ENCODE peak calls at places on chromosomes 12 and 14, in eight cellular contexts. One of them, this sample, is unnamed.

GRCh38 chr12:46147144-46147543 is 121.7 kb downstream of the SLC38A1 start:
- DNase-seq in SK-N-SH: no peak
- DNase-seq in fibroblast of lung: no peak
- DNase-seq in H9: no peak
- DNase-seq in IMR-90: no peak
- DNase-seq in aorta: no peak
- DNase-seq in ascending aorta: no peak
- DNase-seq in lung: no peak
- DNase-seq in this sample: no peak

GRCh38 chr14:60506462-60506984 is 2.4 kb upstream of the SIX6 start:
- DNase-seq in IMR-90: no peak
- DNase-seq in SK-N-SH: peak; percentile 43
- DNase-seq in aorta: no peak
- DNase-seq in ascending aorta: no peak
- DNase-seq in H9: peak; percentile 49
- DNase-seq in fibroblast of lung: no peak
- DNase-seq in lung: no peak
- DNase-seq in this sample: no peak

GRCh38 chr14:85948163-85948562 is 418.2 kb downstream of the FLRT2 start:
- DNase-seq in aorta: no peak
- DNase-seq in ascending aorta: no peak
- DNase-seq in SK-N-SH: no peak
- DNase-seq in lung: no peak
- DNase-seq in IMR-90: no peak
- DNase-seq in H9: no peak
- DNase-seq in fibroblast of lung: no peak
- DNase-seq in this sample: no peak

GRCh38 chr14:54650331-54651017 is 83.5 kb downstream of the SAMD4A start:
- DNase-seq in fibroblast of lung: peak; percentile 92
- DNase-seq in aorta: peak; percentile 78
- DNase-seq in ascending aorta: peak; percentile 63
- DNase-seq in IMR-90: peak; percentile 80
- DNase-seq in SK-N-SH: no peak
- DNase-seq in lung: peak; percentile 40
- DNase-seq in H9: no peak
- DNase-seq in this sample: no peak

GRCh38 chr12:53200458-53201169 is 6.4 kb downstream of the ITGB7 start:
- DNase-seq in IMR-90: no peak
- DNase-seq in H9: no peak
- DNase-seq in ascending aorta: no peak
- DNase-seq in aorta: no peak
- DNase-seq in lung: no peak
- DNase-seq in SK-N-SH: no peak
- DNase-seq in fibroblast of lung: no peak
- DNase-seq in this sample: no peak

GRCh38 chr14:104680806-104681688 is 8.4 kb upstream of the INF2 start:
- DNase-seq in aorta: no peak
- DNase-seq in IMR-90: peak; percentile 85
- DNase-seq in SK-N-SH: no peak
- DNase-seq in H9: no peak
- DNase-seq in ascending aorta: peak; percentile 76
- DNase-seq in lung: no peak
- DNase-seq in fibroblast of lung: peak; percentile 84
- DNase-seq in this sample: no peak

GRCh38 chr14:100748944-100749343 is 22.3 kb downstream of the DLK1 start:
- DNase-seq in SK-N-SH: no peak
- DNase-seq in lung: no peak
- DNase-seq in aorta: no peak
- DNase-seq in IMR-90: no peak
- DNase-seq in H9: peak; percentile 33
- DNase-seq in fibroblast of lung: no peak
- DNase-seq in ascending aorta: no peak
- DNase-seq in this sample: no peak

GRCh38 chr12:88865537-88865936 is 285.3 kb upstream of the KITLG start:
- DNase-seq in fibroblast of lung: no peak
- DNase-seq in ascending aorta: no peak
- DNase-seq in SK-N-SH: no peak
- DNase-seq in H9: no peak
- DNase-seq in IMR-90: no peak
- DNase-seq in lung: no peak
- DNase-seq in aorta: no peak
- DNase-seq in this sample: no peak

GRCh38 chr14:61454545-61454944 is 133.2 kb downstream of the PRKCH start:
- DNase-seq in H9: no peak
- DNase-seq in SK-N-SH: no peak
- DNase-seq in IMR-90: no peak
- DNase-seq in aorta: no peak
- DNase-seq in ascending aorta: no peak
- DNase-seq in lung: peak; percentile 25
- DNase-seq in fibroblast of lung: no peak
- DNase-seq in this sample: no peak

GRCh38 chr12:66861157-66861750 is 182.4 kb upstream of the GRIP1 start:
- DNase-seq in SK-N-SH: peak; percentile 6
- DNase-seq in IMR-90: peak; percentile 53
- DNase-seq in aorta: peak; percentile 76
- DNase-seq in H9: peak; percentile 47
- DNase-seq in ascending aorta: no peak
- DNase-seq in fibroblast of lung: peak; percentile 36
- DNase-seq in lung: peak; percentile 48
- DNase-seq in this sample: no peak

GRCh38 chr14:75968461-75968860 is 13.3 kb downstream of the TGFB3 start:
- DNase-seq in IMR-90: no peak
- DNase-seq in H9: no peak
- DNase-seq in ascending aorta: no peak
- DNase-seq in fibroblast of lung: peak; percentile 55
- DNase-seq in lung: no peak
- DNase-seq in SK-N-SH: no peak
- DNase-seq in aorta: no peak
- DNase-seq in this sample: no peak

GRCh38 chr14:67806228-67806627 is 10.2 kb downstream of the ZFYVE26 start:
- DNase-seq in IMR-90: peak; percentile 7
- DNase-seq in ascending aorta: no peak
- DNase-seq in aorta: no peak
- DNase-seq in SK-N-SH: no peak
- DNase-seq in fibroblast of lung: peak; percentile 37
- DNase-seq in lung: no peak
- DNase-seq in H9: no peak
- DNase-seq in this sample: no peak

GRCh38 chr14:102492523-102492910 is 17.1 kb downstream of the ANKRD9 start:
- DNase-seq in H9: no peak
- DNase-seq in SK-N-SH: no peak
- DNase-seq in IMR-90: no peak
- DNase-seq in fibroblast of lung: no peak
- DNase-seq in ascending aorta: no peak
- DNase-seq in lung: no peak
- DNase-seq in aorta: peak; percentile 45
- DNase-seq in this sample: no peak

GRCh38 chr14:71725802-71726638 is 206.2 kb upstream of the RGS6 start:
- DNase-seq in lung: no peak
- DNase-seq in SK-N-SH: no peak
- DNase-seq in H9: no peak
- DNase-seq in ascending aorta: no peak
- DNase-seq in aorta: no peak
- DNase-seq in IMR-90: peak; percentile 86
- DNase-seq in fibroblast of lung: peak; percentile 83
- DNase-seq in this sample: peak; percentile 19

GRCh38 chr14:60721331-60722162 is 2.6 kb downstream of the SIX4 start:
- DNase-seq in aorta: peak; percentile 88
- DNase-seq in fibroblast of lung: peak; percentile 81
- DNase-seq in lung: peak; percentile 38
- DNase-seq in H9: peak; percentile 71
- DNase-seq in SK-N-SH: peak; percentile 77
- DNase-seq in IMR-90: peak; percentile 84
- DNase-seq in ascending aorta: no peak
- DNase-seq in this sample: no peak

GRCh38 chr14:93950948-93951668 is 24.0 kb downstream of the FAM181A start:
- DNase-seq in IMR-90: peak; percentile 30
- DNase-seq in H9: no peak
- DNase-seq in ascending aorta: no peak
- DNase-seq in lung: no peak
- DNase-seq in aorta: no peak
- DNase-seq in SK-N-SH: no peak
- DNase-seq in fibroblast of lung: no peak
- DNase-seq in this sample: no peak

GRCh38 chr14:69699743-69700309 is 67.1 kb upstream of the SRSF5 start:
- DNase-seq in IMR-90: no peak
- DNase-seq in fibroblast of lung: no peak
- DNase-seq in ascending aorta: no peak
- DNase-seq in SK-N-SH: no peak
- DNase-seq in aorta: no peak
- DNase-seq in lung: no peak
- DNase-seq in H9: no peak
- DNase-seq in this sample: no peak

GRCh38 chr14:59483360-59483759 is 848 bp downstream of the L3HYPDH start:
- DNase-seq in ascending aorta: no peak
- DNase-seq in fibroblast of lung: peak; percentile 90
- DNase-seq in lung: no peak
- DNase-seq in SK-N-SH: no peak
- DNase-seq in IMR-90: peak; percentile 84
- DNase-seq in aorta: peak; percentile 73
- DNase-seq in H9: no peak
- DNase-seq in this sample: no peak

GRCh38 chr14:59482120-59482434 is 2.1 kb downstream of the L3HYPDH start:
- DNase-seq in H9: no peak
- DNase-seq in ascending aorta: no peak
- DNase-seq in aorta: no peak
- DNase-seq in lung: no peak
- DNase-seq in IMR-90: no peak
- DNase-seq in fibroblast of lung: no peak
- DNase-seq in SK-N-SH: no peak
- DNase-seq in this sample: no peak

GRCh38 chr14:59481407-59482119 is 2.6 kb downstream of the L3HYPDH start:
- DNase-seq in IMR-90: peak; percentile 60
- DNase-seq in ascending aorta: no peak
- DNase-seq in fibroblast of lung: peak; percentile 71
- DNase-seq in H9: no peak
- DNase-seq in SK-N-SH: no peak
- DNase-seq in aorta: no peak
- DNase-seq in lung: no peak
- DNase-seq in this sample: no peak

GRCh38 chr14:59483819-59484610 is at the start of the genes JKAMP and L3HYPDH:
- DNase-seq in H9: peak; percentile 97
- DNase-seq in aorta: peak; percentile 99
- DNase-seq in SK-N-SH: peak; percentile 98
- DNase-seq in IMR-90: peak; percentile 94
- DNase-seq in ascending aorta: peak; percentile 90
- DNase-seq in fibroblast of lung: peak; percentile 94
- DNase-seq in lung: peak; percentile 98
- DNase-seq in this sample: peak; percentile 94

GRCh38 chr14:59482471-59483331 is 1.5 kb downstream of the L3HYPDH start:
- DNase-seq in SK-N-SH: no peak
- DNase-seq in ascending aorta: no peak
- DNase-seq in fibroblast of lung: peak; percentile 95
- DNase-seq in lung: no peak
- DNase-seq in IMR-90: peak; percentile 95
- DNase-seq in H9: no peak
- DNase-seq in aorta: no peak
- DNase-seq in this sample: no peak
- H3K4me1 ChIP-seq in SK-N-SH: peaks cover 12% of the 10 kb centered on the region
- H3K4me1 ChIP-seq in ascending aorta: peaks cover 20% of the 10 kb centered on the region
- H3K4me1 ChIP-seq in fibroblast of lung: peaks cover 3% of the 10 kb centered on the region
- H3K4me1 ChIP-seq in lung: peaks cover 20% of the 10 kb centered on the region
- H3K4me1 ChIP-seq in IMR-90: peaks cover 9% of the 10 kb centered on the region
- H3K4me1 ChIP-seq in H9: no peaks in the 10 kb centered on the region
- H3K4me1 ChIP-seq in aorta: no peaks in the 10 kb centered on the region
- H3K4me1 ChIP-seq in this sample: peaks cover 60% of the 10 kb centered on the region

GRCh38 chr14:106652494-106652893 is 1126.1 kb downstream of the TMEM121 start:
- DNase-seq in H9: no peak
- DNase-seq in IMR-90: no peak
- DNase-seq in ascending aorta: no peak
- DNase-seq in lung: no peak
- DNase-seq in aorta: no peak
- DNase-seq in SK-N-SH: no peak
- DNase-seq in fibroblast of lung: no peak
- DNase-seq in this sample: no peak

GRCh38 chr14:106662947-106663346 is 1136.6 kb downstream of the TMEM121 start:
- DNase-seq in lung: no peak
- DNase-seq in fibroblast of lung: no peak
- DNase-seq in aorta: no peak
- DNase-seq in H9: no peak
- DNase-seq in SK-N-SH: no peak
- DNase-seq in ascending aorta: no peak
- DNase-seq in IMR-90: no peak
- DNase-seq in this sample: no peak

DNA sequence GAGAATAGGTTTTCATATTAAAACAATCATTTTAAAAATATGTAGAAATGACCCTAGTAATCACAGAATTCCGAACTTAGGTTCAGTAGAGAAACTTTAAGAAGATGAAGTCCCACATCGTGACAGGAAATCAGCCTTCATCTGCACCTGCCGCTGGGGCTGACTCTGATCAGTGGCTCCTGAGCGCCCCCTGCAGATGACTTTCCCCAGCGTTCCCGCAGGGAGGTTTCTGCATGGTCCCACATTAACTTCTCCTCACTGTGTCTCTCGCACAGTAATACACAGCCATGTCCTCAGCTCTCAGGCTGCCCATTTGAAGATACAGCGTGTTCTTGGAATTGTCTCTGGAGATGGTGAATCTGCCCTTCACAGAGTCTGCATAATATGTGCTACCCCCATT is 1131.1 kb downstream of the TMEM121 start:
- DNase-seq in lung: no peak
- DNase-seq in aorta: no peak
- DNase-seq in SK-N-SH: peak; percentile 17
- DNase-seq in ascending aorta: no peak
- DNase-seq in fibroblast of lung: no peak
- DNase-seq in IMR-90: no peak
- DNase-seq in H9: no peak
- DNase-seq in this sample: no peak
- H3K9me3 ChIP-seq in lung: no peaks in the 10 kb centered on the region
- H3K9me3 ChIP-seq in aorta: no peaks in the 10 kb centered on the region
- H3K9me3 ChIP-seq in SK-N-SH: no peaks in the 10 kb centered on the region
- H3K9me3 ChIP-seq in ascending aorta: no peaks in the 10 kb centered on the region
- H3K9me3 ChIP-seq in fibroblast of lung: no peaks in the 10 kb centered on the region
- H3K9me3 ChIP-seq in IMR-90: peaks cover 8% of the 10 kb centered on the region
- H3K9me3 ChIP-seq in H9: peaks cover 68% of the 10 kb centered on the region
- H3K9me3 ChIP-seq in this sample: no peaks in the 10 kb centered on the region

DNA sequence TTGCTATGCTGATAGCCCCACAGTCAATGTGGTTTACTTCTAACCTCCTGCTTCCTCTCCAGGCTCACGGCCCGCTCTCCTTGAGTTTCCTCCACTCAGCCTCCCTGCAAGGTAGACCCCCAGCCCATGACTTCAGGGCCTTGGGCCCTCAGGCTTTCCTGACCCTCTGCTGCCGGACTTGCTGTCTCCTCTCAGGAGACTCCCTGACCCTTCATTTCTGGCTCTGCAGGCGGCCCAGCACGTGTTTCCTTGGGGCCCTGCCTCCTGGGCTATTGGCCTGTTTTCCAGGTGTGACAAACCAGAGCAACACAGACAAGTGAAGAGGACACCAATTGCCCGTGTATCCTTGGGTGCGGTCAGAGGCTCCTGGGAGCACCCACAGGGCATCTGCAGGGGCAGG is 54.6 kb downstream of the NFKBIA start:
- DNase-seq in H9: no peak
- DNase-seq in fibroblast of lung: no peak
- DNase-seq in aorta: peak; percentile 69
- DNase-seq in SK-N-SH: no peak
- DNase-seq in IMR-90: no peak
- DNase-seq in ascending aorta: no peak
- DNase-seq in lung: no peak
- DNase-seq in this sample: no peak
- H3K4me1 ChIP-seq in H9: peaks cover 4% of the 10 kb centered on the region
- H3K4me1 ChIP-seq in fibroblast of lung: no peaks in the 10 kb centered on the region
- H3K4me1 ChIP-seq in aorta: no peaks in the 10 kb centered on the region
- H3K4me1 ChIP-seq in SK-N-SH: no peaks in the 10 kb centered on the region
- H3K4me1 ChIP-seq in IMR-90: peaks cover 5% of the 10 kb centered on the region
- H3K4me1 ChIP-seq in ascending aorta: no peaks in the 10 kb centered on the region
- H3K4me1 ChIP-seq in lung: no peaks in the 10 kb centered on the region
- H3K4me1 ChIP-seq in this sample: peaks cover 4% of the 10 kb centered on the region

GRCh38 chr12:74229671-74230070 is 308.0 kb upstream of the ATXN7L3B start:
- DNase-seq in H9: no peak
- DNase-seq in ascending aorta: no peak
- DNase-seq in SK-N-SH: no peak
- DNase-seq in aorta: no peak
- DNase-seq in lung: no peak
- DNase-seq in IMR-90: no peak
- DNase-seq in fibroblast of lung: no peak
- DNase-seq in this sample: no peak
- H3K9me3 ChIP-seq in H9: no peaks in the 10 kb centered on the region
- H3K9me3 ChIP-seq in ascending aorta: no peaks in the 10 kb centered on the region
- H3K9me3 ChIP-seq in SK-N-SH: no peaks in the 10 kb centered on the region
- H3K9me3 ChIP-seq in aorta: no peaks in the 10 kb centered on the region
- H3K9me3 ChIP-seq in lung: no peaks in the 10 kb centered on the region
- H3K9me3 ChIP-seq in IMR-90: peaks cover 5% of the 10 kb centered on the region
- H3K9me3 ChIP-seq in fibroblast of lung: no peaks in the 10 kb centered on the region
- H3K9me3 ChIP-seq in this sample: no peaks in the 10 kb centered on the region